ENCODE peak calls at places on chromosomes 11 and 22, in seven cellular contexts. V is body of pancreas; S is tibial nerve; N is CD8-positive, alpha-beta T cell; Q is stomach; M is spleen; T is suprapubic skin. L is an unnamed sample.

GRCh38 chr22:39173787-39174497 is 21.5 kb upstream of the CBX7 start:
- DNase-seq in T (no peak), V (no peak), S (no peak), N (peak; percentile 54), M (peak; percentile 82), Q (no peak), L (peak; percentile 51)

GRCh38 chr22:43862074-43862881 is at the start of gene SULT4A1:
- DNase-seq in M (peak; percentile 52), T (no peak), N (no peak), Q (no peak), S (no peak), V (no peak), L (no peak)

GRCh38 chr22:36298601-36299000 is 45.7 kb downstream of the APOL1 start:
- DNase-seq in V (no peak), M (peak; percentile 54), S (no peak), T (no peak), N (no peak), Q (no peak), L (no peak)

GRCh38 chr22:48039326-48039725 is 1276.9 kb downstream of the TBC1D22A start:
- DNase-seq in V (no peak), Q (no peak), N (no peak), S (no peak), T (no peak), M (no peak), L (no peak)

GRCh38 chr11:101618691-101619090 is 34.9 kb upstream of the TRPC6 start:
- DNase-seq in Q (no peak), V (no peak), N (no peak), S (no peak), T (no peak), M (no peak), L (no peak)

GRCh38 chr22:39674536-39674935 is 104.0 kb downstream of the CACNA1I start:
- DNase-seq in S (no peak), T (no peak), M (no peak), Q (no peak), V (no peak), N (no peak), L (no peak)

GRCh38 chr11:73851046-73851764 is 25.4 kb downstream of the COA4 start:
- DNase-seq in S (no peak), V (no peak), M (no peak), Q (no peak), T (no peak), N (no peak), L (no peak)

GRCh38 chr22:43849731-43850130 is 12.6 kb downstream of the SULT4A1 start:
- DNase-seq in Q (no peak), S (no peak), V (no peak), T (no peak), M (peak; percentile 60), N (no peak), L (peak; percentile 24)

GRCh38 chr22:20857838-20858614 is 585 bp downstream of the PI4KA start:
- DNase-seq in Q (peak; percentile 78), M (peak; percentile 96), N (peak; percentile 82), V (peak; percentile 75), T (peak; percentile 94), S (peak; percentile 57), L (peak; percentile 79)

GRCh38 chr11:27472398-27473016 is at the start of gene LGR4:
- DNase-seq in N (peak; percentile 70), V (peak; percentile 97), Q (peak; percentile 95), M (peak; percentile 92), T (peak; percentile 96), S (peak; percentile 89), L (peak; percentile 96)

GRCh38 chr11:26043665-26044064 is 288.3 kb upstream of the ANO3 start:
- DNase-seq in N (no peak), Q (no peak), M (no peak), S (no peak), V (no peak), T (no peak), L (no peak)

GRCh38 chr11:119897046-119897440 is 168.0 kb upstream of the NECTIN1 start:
- DNase-seq in T (no peak), S (no peak), Q (no peak), N (no peak), M (no peak), V (no peak), L (no peak)

GRCh38 chr11:6055569-6055968 is 25.0 kb upstream of the OR56A1 start:
- DNase-seq in N (no peak), Q (no peak), M (no peak), V (no peak), S (no peak), T (no peak), L (no peak)

GRCh38 chr22:45617948-45618347 is 53.7 kb upstream of the ATXN10 start:
- DNase-seq in V (no peak), Q (no peak), S (no peak), M (no peak), N (no peak), T (no peak), L (peak; percentile 25)

GRCh38 chr22:30605449-30606110 is 1.4 kb upstream of the TCN2 start:
- DNase-seq in M (no peak), N (peak; percentile 39), Q (peak; percentile 63), S (peak; percentile 54), T (no peak), V (peak; percentile 72), L (peak; percentile 35)

GRCh38 chr11:93728792-93729128 is 12.5 kb downstream of the TAF1D start:
- DNase-seq in M (no peak), Q (no peak), S (no peak), N (no peak), T (no peak), V (no peak), L (no peak)

DNA sequence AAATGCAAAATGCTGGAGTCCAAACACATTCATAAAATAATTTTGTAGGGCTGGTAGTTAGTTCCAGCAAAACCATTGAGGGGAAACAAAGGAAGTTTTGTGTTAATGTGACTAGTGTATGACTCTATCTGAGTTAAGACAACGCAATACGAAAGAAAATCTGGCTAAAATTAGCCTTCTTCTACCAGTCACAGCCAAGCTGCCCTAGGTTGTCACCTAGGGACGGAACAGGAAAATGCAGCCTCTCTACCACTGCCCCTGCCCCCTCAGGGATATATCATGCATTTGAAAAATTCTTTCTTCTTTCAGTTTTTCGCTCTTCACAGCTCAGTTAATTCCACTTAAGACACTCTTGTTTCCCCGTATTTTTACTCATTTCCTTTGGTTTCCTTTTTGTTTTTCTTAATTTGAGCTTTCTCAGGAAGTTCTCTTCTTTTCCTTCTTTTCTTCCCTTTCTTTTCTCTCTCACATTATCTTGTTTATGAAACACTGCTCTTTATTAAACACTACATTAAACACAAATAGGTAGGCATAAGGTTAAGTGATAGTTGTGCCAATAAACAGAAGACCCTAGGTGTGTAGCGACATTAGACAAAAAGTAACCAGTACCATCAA is 30.6 kb downstream of the KIRREL3 start:
- DNase-seq in M (no peak), N (no peak), V (no peak), S (no peak), Q (no peak), T (no peak), L (no peak)
- TF ChIP-seq CTCF in M (peak; percentile 20), N (no peak), V (peak; percentile 35), S (peak; percentile 53), Q (no peak), T (no peak), L (no peak)

GRCh38 chr11:44948155-44948554 is 2.5 kb downstream of the TP53I11 start:
- DNase-seq in N (no peak), V (no peak), Q (no peak), M (no peak), T (no peak), S (no peak), L (no peak)
- H3K27ac ChIP-seq in N (no peak overlapping the region), V (no peak overlapping the region), Q (no peak overlapping the region), M (peak overlapping the region; percentile 4), T (no peak overlapping the region), S (no peak overlapping the region), L (no peak overlapping the region)

GRCh38 chr11:83827940-83828554 is 541.9 kb upstream of the CCDC90B start:
- DNase-seq in S (no peak), M (no peak), Q (no peak), T (no peak), N (no peak), V (no peak), L (no peak)
- TF ChIP-seq CTCF in S (peak; percentile 46), M (peak; percentile 53), Q (peak; percentile 32), T (peak; percentile 4), N (no peak), V (peak; percentile 53), L (peak; percentile 50)

GRCh38 chr22:23282089-23282501 is 101.8 kb downstream of the BCR start:
- DNase-seq in T (peak; percentile 82), M (no peak), N (no peak), Q (peak; percentile 81), V (peak; percentile 50), S (peak; percentile 46), L (peak; percentile 89)

GRCh38 chr22:23283591-23284503 is 103.5 kb downstream of the BCR start:
- DNase-seq in T (no peak), N (no peak), M (no peak), Q (no peak), S (peak; percentile 51), V (no peak), L (no peak)

GRCh38 chr22:23281406-23282088 is 101.2 kb downstream of the BCR start:
- DNase-seq in Q (peak; percentile 88), N (peak; percentile 85), V (peak; percentile 86), T (peak; percentile 86), M (peak; percentile 94), S (peak; percentile 91), L (peak; percentile 86)

GRCh38 chr22:23282986-23283385 is 102.7 kb downstream of the BCR start:
- DNase-seq in N (no peak), T (no peak), M (no peak), V (no peak), S (no peak), Q (no peak), L (no peak)

GRCh38 chr22:23282516-23282915 is 102.2 kb downstream of the BCR start:
- DNase-seq in V (no peak), Q (no peak), M (no peak), T (no peak), S (no peak), N (no peak), L (no peak)
- H3K27ac ChIP-seq in V (no peak overlapping the region), Q (peak overlapping the region; percentile 85), M (no peak overlapping the region), T (peak overlapping the region; percentile 70), S (peak overlapping the region; percentile 74), N (no peak overlapping the region), L (peak overlapping the region; percentile 88)

GRCh38 chr11:7536102-7536501 is 22.3 kb downstream of the PPFIBP2 start:
- DNase-seq in T (peak; percentile 37), V (no peak), Q (no peak), N (no peak), S (no peak), M (no peak), L (no peak)
- TF ChIP-seq CTCF in T (no peak), V (peak; percentile 13), Q (no peak), N (peak; percentile 13), S (peak; percentile 13), M (no peak), L (no peak)

GRCh38 chr11:1440066-1440465 is 46.5 kb downstream of the MOB2 start:
- DNase-seq in T (no peak), Q (no peak), V (no peak), N (no peak), M (no peak), S (no peak), L (no peak)

GRCh38 chr11:1440496-1440895 is 46.1 kb downstream of the MOB2 start:
- DNase-seq in M (no peak), V (no peak), S (no peak), Q (no peak), T (no peak), N (no peak), L (no peak)

GRCh38 chr11:1443737-1444136 is 42.8 kb downstream of the MOB2 start:
- DNase-seq in M (no peak), V (no peak), N (no peak), Q (no peak), S (no peak), T (no peak), L (no peak)

GRCh38 chr11:1442807-1443366 is 43.7 kb downstream of the MOB2 start:
- DNase-seq in Q (no peak), S (no peak), V (no peak), N (no peak), M (no peak), T (no peak), L (no peak)

GRCh38 chr11:1442163-1442562 is 44.4 kb downstream of the MOB2 start:
- DNase-seq in T (no peak), V (no peak), N (no peak), S (no peak), Q (no peak), M (no peak), L (no peak)
- H3K27ac ChIP-seq in T (no peak overlapping the region), V (no peak overlapping the region), N (no peak overlapping the region), S (no peak overlapping the region), Q (no peak overlapping the region), M (no peak overlapping the region), L (no peak overlapping the region)

L was measured in tibial artery.